ENCODE peak calls at places on chromosomes 4 and X, in five cellular contexts. One of them, this sample, is unnamed. For H3K4me1, the result is how much of the 10 kb centered on the place peaks cover.

GRCh38 chr4:27790911-27791310 is 930.3 kb downstream of the STIM2 start:
- DNase-seq in suprapubic skin: no peak
- DNase-seq in heart right ventricle: no peak
- DNase-seq in aorta: no peak
- DNase-seq in psoas muscle: no peak
- DNase-seq in this sample: no peak

GRCh38 chr4:87050596-87050995 is 115.8 kb downstream of the AFF1 start:
- DNase-seq in aorta: peak
- DNase-seq in psoas muscle: no peak
- DNase-seq in heart right ventricle: peak
- DNase-seq in suprapubic skin: no peak
- DNase-seq in this sample: no peak

GRCh38 chrX:66760648-66761047 is 121.8 kb upstream of the EDA2R start:
- DNase-seq in suprapubic skin: no peak
- DNase-seq in aorta: no peak
- DNase-seq in psoas muscle: no peak
- DNase-seq in heart right ventricle: no peak
- DNase-seq in this sample: no peak

GRCh38 chrX:47662144-47662657 is 3.2 kb upstream of the UXT start:
- DNase-seq in psoas muscle: no peak
- DNase-seq in suprapubic skin: no peak
- DNase-seq in heart right ventricle: no peak
- DNase-seq in aorta: no peak
- DNase-seq in this sample: no peak

GRCh38 chrX:24448762-24449161 is 16.3 kb upstream of the PDK3 start:
- DNase-seq in suprapubic skin: no peak
- DNase-seq in heart right ventricle: no peak
- DNase-seq in psoas muscle: no peak
- DNase-seq in aorta: no peak
- DNase-seq in this sample: no peak

GRCh38 chr4:120557372-120557771 is 365.2 kb downstream of the PRDM5 start:
- DNase-seq in suprapubic skin: no peak
- DNase-seq in psoas muscle: no peak
- DNase-seq in heart right ventricle: no peak
- DNase-seq in aorta: no peak
- DNase-seq in this sample: no peak

GRCh38 chr4:47662975-47663374 is 174.9 kb downstream of the CORIN start:
- DNase-seq in psoas muscle: no peak
- DNase-seq in heart right ventricle: no peak
- DNase-seq in suprapubic skin: no peak
- DNase-seq in aorta: no peak
- DNase-seq in this sample: peak

GRCh38 chr4:15234585-15235126 is 193.2 kb upstream of the C1QTNF7 start:
- DNase-seq in heart right ventricle: no peak
- DNase-seq in aorta: no peak
- DNase-seq in psoas muscle: no peak
- DNase-seq in suprapubic skin: no peak
- DNase-seq in this sample: no peak

GRCh38 chrX:70046978-70047377 is 2.8 kb downstream of the AWAT2 start:
- DNase-seq in psoas muscle: no peak
- DNase-seq in aorta: no peak
- DNase-seq in suprapubic skin: no peak
- DNase-seq in heart right ventricle: no peak
- DNase-seq in this sample: no peak

GRCh38 chr4:68365068-68365467 is 15.2 kb upstream of the YTHDC1 start:
- DNase-seq in suprapubic skin: no peak
- DNase-seq in heart right ventricle: no peak
- DNase-seq in psoas muscle: no peak
- DNase-seq in aorta: no peak
- DNase-seq in this sample: no peak

GRCh38 chr4:160319221-160319867 is 1216.5 kb downstream of the RAPGEF2 start:
- DNase-seq in aorta: no peak
- DNase-seq in suprapubic skin: no peak
- DNase-seq in psoas muscle: no peak
- DNase-seq in heart right ventricle: no peak
- DNase-seq in this sample: no peak

GRCh38 chr4:3712112-3712805 is 53.9 kb upstream of the ADRA2C start:
- DNase-seq in psoas muscle: no peak
- DNase-seq in suprapubic skin: peak
- DNase-seq in heart right ventricle: no peak
- DNase-seq in aorta: no peak
- DNase-seq in this sample: peak

GRCh38 chr4:126375462-126376054 is 1060.8 kb downstream of the FAT4 start:
- DNase-seq in heart right ventricle: no peak
- DNase-seq in psoas muscle: no peak
- DNase-seq in aorta: no peak
- DNase-seq in suprapubic skin: no peak
- DNase-seq in this sample: no peak
- H3K4me1 ChIP-seq in heart right ventricle: under half
- H3K4me1 ChIP-seq in psoas muscle: under half
- H3K4me1 ChIP-seq in aorta: under half
- H3K4me1 ChIP-seq in suprapubic skin: under half
- H3K4me1 ChIP-seq in this sample: under half

GRCh38 chr4:7828011-7828720 is 111.5 kb downstream of the AFAP1 start:
- DNase-seq in heart right ventricle: peak
- DNase-seq in suprapubic skin: peak
- DNase-seq in psoas muscle: peak
- DNase-seq in aorta: no peak
- DNase-seq in this sample: peak

GRCh38 chr4:7826176-7826908 is 113.3 kb downstream of the AFAP1 start:
- DNase-seq in aorta: no peak
- DNase-seq in psoas muscle: no peak
- DNase-seq in heart right ventricle: no peak
- DNase-seq in suprapubic skin: no peak
- DNase-seq in this sample: no peak

GRCh38 chr4:7828926-7829325 is 110.7 kb downstream of the AFAP1 start:
- DNase-seq in psoas muscle: no peak
- DNase-seq in aorta: no peak
- DNase-seq in suprapubic skin: no peak
- DNase-seq in heart right ventricle: no peak
- DNase-seq in this sample: no peak

GRCh38 chr4:7826909-7827306 is 112.8 kb downstream of the AFAP1 start:
- DNase-seq in suprapubic skin: no peak
- DNase-seq in aorta: no peak
- DNase-seq in heart right ventricle: no peak
- DNase-seq in psoas muscle: no peak
- DNase-seq in this sample: no peak

DNA sequence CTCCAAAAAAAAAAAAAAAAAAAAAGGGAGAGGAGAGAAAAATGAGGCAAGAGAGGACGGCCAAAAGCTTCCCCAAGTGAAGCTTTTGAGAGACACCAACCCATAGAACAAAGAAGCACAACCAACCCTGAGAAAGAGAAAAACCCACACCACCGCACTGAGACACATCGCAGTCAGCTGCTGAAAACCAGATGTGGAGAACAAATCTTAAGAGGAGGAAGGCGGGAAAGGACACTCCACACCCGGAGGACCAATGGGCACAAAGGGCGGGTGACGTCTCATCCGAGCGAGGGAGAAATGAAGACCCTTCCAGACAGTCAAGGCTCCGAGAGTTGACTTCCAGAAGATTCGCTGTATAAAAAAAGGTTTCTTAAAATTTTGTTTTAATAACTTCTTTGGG is 112.1 kb downstream of the AFAP1 start:
- DNase-seq in aorta: no peak
- DNase-seq in suprapubic skin: no peak
- DNase-seq in heart right ventricle: no peak
- DNase-seq in psoas muscle: no peak
- DNase-seq in this sample: no peak
- H3K4me1 ChIP-seq in aorta: under half
- H3K4me1 ChIP-seq in suprapubic skin: under half
- H3K4me1 ChIP-seq in heart right ventricle: half or more
- H3K4me1 ChIP-seq in psoas muscle: half or more
- H3K4me1 ChIP-seq in this sample: under half

GRCh38 chr4:40452490-40452813 is 117.3 kb downstream of the CHRNA9 start:
- DNase-seq in psoas muscle: no peak
- DNase-seq in aorta: no peak
- DNase-seq in suprapubic skin: no peak
- DNase-seq in heart right ventricle: no peak
- DNase-seq in this sample: no peak
- H3K4me1 ChIP-seq in psoas muscle: under half
- H3K4me1 ChIP-seq in aorta: under half
- H3K4me1 ChIP-seq in suprapubic skin: under half
- H3K4me1 ChIP-seq in heart right ventricle: under half
- H3K4me1 ChIP-seq in this sample: under half

GRCh38 chrX:37815366-37815765 is 32.0 kb downstream of the DYNLT3 start:
- DNase-seq in heart right ventricle: no peak
- DNase-seq in aorta: no peak
- DNase-seq in suprapubic skin: no peak
- DNase-seq in psoas muscle: no peak
- DNase-seq in this sample: no peak

GRCh38 chrX:37813570-37813969 is 33.7 kb downstream of the CYBB start:
- DNase-seq in heart right ventricle: no peak
- DNase-seq in aorta: no peak
- DNase-seq in psoas muscle: no peak
- DNase-seq in suprapubic skin: no peak
- DNase-seq in this sample: no peak

GRCh38 chrX:37812110-37812509 is 32.3 kb downstream of the CYBB start:
- DNase-seq in heart right ventricle: no peak
- DNase-seq in aorta: no peak
- DNase-seq in psoas muscle: no peak
- DNase-seq in suprapubic skin: no peak
- DNase-seq in this sample: no peak

GRCh38 chrX:37809970-37810369 is 30.1 kb downstream of the CYBB start:
- DNase-seq in psoas muscle: no peak
- DNase-seq in aorta: no peak
- DNase-seq in suprapubic skin: no peak
- DNase-seq in heart right ventricle: no peak
- DNase-seq in this sample: no peak
- H3K4me1 ChIP-seq in psoas muscle: under half
- H3K4me1 ChIP-seq in aorta: under half
- H3K4me1 ChIP-seq in suprapubic skin: under half
- H3K4me1 ChIP-seq in heart right ventricle: under half
- H3K4me1 ChIP-seq in this sample: under half

This sample was measured in mucosa of descending colon.